ENCODE peak calls at places on chromosomes 5 and 9, in six cellular contexts. X, T, I, Q, W and E are unnamed samples.

GRCh38 chr5:124402144-124402581 is 344.3 kb downstream of the ZNF608 start:
- DNase-seq in X (no peak), T (no peak), I (no peak), Q (no peak), W (no peak), E (no peak)

GRCh38 chr5:71829206-71829605 is 110.1 kb downstream of the CARTPT start:
- DNase-seq in X (no peak), T (no peak), I (no peak), Q (no peak), W (no peak), E (no peak)

GRCh38 chr5:71939452-71939932 is 167.8 kb upstream of the MAP1B start:
- DNase-seq in X (no peak), T (no peak), I (no peak), Q (no peak), W (no peak), E (no peak)

GRCh38 chr9:136703231-136703870 is 9.0 kb upstream of the DIPK1B start:
- DNase-seq in X (no peak), T (no peak), I (no peak), Q (no peak), W (no peak), E (no peak)

GRCh38 chr5:84228266-84228665 is 156.4 kb downstream of the EDIL3 start:
- DNase-seq in X (no peak), T (no peak), I (no peak), Q (no peak), W (no peak), E (no peak)

GRCh38 chr9:34517185-34517584 is 5.6 kb downstream of the ENHO start:
- DNase-seq in X (no peak), T (no peak), I (no peak), Q (no peak), W (no peak), E (no peak)

GRCh38 chr5:144549580-144549979 is 378.9 kb downstream of the KCTD16 start:
- DNase-seq in X (no peak), T (no peak), I (peak), Q (no peak), W (peak), E (no peak)

GRCh38 chr5:149211566-149211965 is 60.1 kb upstream of the AFAP1L1 start:
- DNase-seq in X (no peak), T (no peak), I (no peak), Q (no peak), W (no peak), E (no peak)

GRCh38 chr5:91420879-91421278 is 37.8 kb upstream of the ARRDC3 start:
- DNase-seq in X (no peak), T (no peak), I (no peak), Q (no peak), W (no peak), E (no peak)

GRCh38 chr9:120412425-120412951 is 167.5 kb downstream of the CDK5RAP2 start:
- DNase-seq in X (no peak), T (no peak), I (no peak), Q (no peak), W (peak), E (no peak)

GRCh38 chr5:97425511-97425910 is 242.5 kb upstream of the RIOK2 start:
- DNase-seq in X (no peak), T (no peak), I (no peak), Q (no peak), W (no peak), E (no peak)

GRCh38 chr9:21872696-21873095 is 70.3 kb downstream of the MTAP start:
- DNase-seq in X (no peak), T (no peak), I (no peak), Q (no peak), W (no peak), E (no peak)

GRCh38 chr5:174533771-174534221 is 190.6 kb upstream of the MSX2 start:
- DNase-seq in X (no peak), T (no peak), I (no peak), Q (no peak), W (no peak), E (no peak)

GRCh38 chr9:32627394-32627954 is 8.0 kb downstream of the TAF1L start:
- DNase-seq in X (no peak), T (no peak), I (no peak), Q (no peak), W (no peak), E (no peak)

GRCh38 chr5:5598547-5599113 is 176.2 kb downstream of the ICE1 start:
- DNase-seq in X (no peak), T (no peak), I (peak), Q (peak), W (peak), E (no peak)

GRCh38 chr9:73649552-73649951 is 497.9 kb downstream of the ANXA1 start:
- DNase-seq in X (no peak), T (no peak), I (no peak), Q (no peak), W (no peak), E (no peak)

GRCh38 chr9:136247551-136247916 is 1.9 kb upstream of the QSOX2 start:
- DNase-seq in X (no peak), T (no peak), I (no peak), Q (no peak), W (no peak), E (no peak)

GRCh38 chr5:116733995-116734716 is 159.5 kb upstream of the SEMA6A start:
- DNase-seq in X (no peak), T (peak), I (no peak), Q (no peak), W (no peak), E (no peak)

GRCh38 chr9:106575903-106576755 is 286.8 kb upstream of the ZNF462 start:
- DNase-seq in X (no peak), T (no peak), I (no peak), Q (peak), W (no peak), E (no peak)

GRCh38 chr9:98747476-98747875 is 38.7 kb upstream of the GABBR2 start:
- DNase-seq in X (no peak), T (no peak), I (no peak), Q (no peak), W (no peak), E (no peak)

GRCh38 chr5:149228610-149229297 is 42.9 kb upstream of the AFAP1L1 start:
- DNase-seq in X (no peak), T (no peak), I (no peak), Q (no peak), W (peak), E (no peak)